ENCODE peak calls at places on chromosomes 3 and 15, in six cellular contexts. J, U, E, W, Y and H are unnamed samples.

GRCh38 chr3:111338059-111338698 is 203.8 kb upstream of the CD96 start:
- DNase-seq in J (peak), U (peak), E (peak), W (peak), Y (no peak), H (peak)

GRCh38 chr15:42549052-42549491 is 434 bp downstream of the HAUS2 start:
- DNase-seq in J (peak), U (no peak), E (peak), W (no peak), Y (no peak), H (peak)

GRCh38 chr3:117398166-117398954 is 688.8 kb downstream of the TUSC7 start:
- DNase-seq in J (no peak), U (no peak), E (no peak), W (no peak), Y (no peak), H (peak)

GRCh38 chr15:95422255-95422654 is 908.2 kb upstream of the NR2F2 start:
- DNase-seq in J (no peak), U (no peak), E (no peak), W (no peak), Y (no peak), H (no peak)

GRCh38 chr3:128491900-128492352 is 1.1 kb downstream of the GATA2 start:
- DNase-seq in J (no peak), U (no peak), E (no peak), W (no peak), Y (peak), H (peak)

GRCh38 chr15:99014803-99015676 is 7.4 kb upstream of the PGPEP1L start:
- DNase-seq in J (peak), U (peak), E (no peak), W (peak), Y (peak), H (peak)

GRCh38 chr3:42714151-42714852 is 11.7 kb upstream of the HHATL start:
- DNase-seq in J (no peak), U (no peak), E (no peak), W (no peak), Y (no peak), H (no peak)

GRCh38 chr3:79937567-79937966 is 169.8 kb upstream of the ROBO1 start:
- DNase-seq in J (no peak), U (no peak), E (peak), W (no peak), Y (no peak), H (no peak)

GRCh38 chr3:184176377-184177330 is 2.0 kb downstream of the AP2M1 start:
- DNase-seq in J (no peak), U (no peak), E (peak), W (no peak), Y (peak), H (peak)

GRCh38 chr3:168647582-168647981 is 551.9 kb upstream of the GOLIM4 start:
- DNase-seq in J (no peak), U (no peak), E (no peak), W (no peak), Y (no peak), H (peak)